ENCODE peak calls at places on chromosome 20, in five cellular contexts. S, B, C, D and A are unnamed samples.
A peak's percentile ranks its signal among the peaks of the same experiment; 100 is the strongest.

GRCh38 chr20:35360033-35360432 is 51.7 kb downstream of the UQCC1 start:
- DNase-seq in S (no peak), B (no peak), C (no peak), D (no peak), A (no peak)

GRCh38 chr20:37823276-37823980 is 79.5 kb upstream of the VSTM2L start:
- DNase-seq in S (no peak), B (no peak), C (no peak), D (no peak), A (no peak)

GRCh38 chr20:49380245-49380875 is 102.1 kb downstream of the KCNB1 start:
- DNase-seq in S (no peak), B (peak; percentile 59), C (no peak), D (no peak), A (no peak)

GRCh38 chr20:46084805-46085792 is 4.7 kb downstream of the NCOA5 start:
- DNase-seq in S (no peak), B (no peak), C (peak; percentile 73), D (no peak), A (peak; percentile 66)

GRCh38 chr20:55216525-55217242 is 741.3 kb downstream of the DOK5 start:
- DNase-seq in S (no peak), B (no peak), C (no peak), D (no peak), A (no peak)

GRCh38 chr20:14698605-14699373 is 361.4 kb upstream of the FLRT3 start:
- DNase-seq in S (no peak), B (no peak), C (no peak), D (no peak), A (no peak)

GRCh38 chr20:41177636-41178035 is 40.3 kb downstream of the PLCG1 start:
- DNase-seq in S (peak; percentile 8), B (peak; percentile 40), C (no peak), D (no peak), A (no peak)

GRCh38 chr20:38939686-38940085 is 13.5 kb downstream of the FAM83D start:
- DNase-seq in S (no peak), B (no peak), C (no peak), D (no peak), A (no peak)

GRCh38 chr20:45822863-45823262 is 4.2 kb downstream of the TNNC2 start:
- DNase-seq in S (no peak), B (no peak), C (no peak), D (no peak), A (no peak)

GRCh38 chr20:16842721-16843120 is 94.6 kb downstream of the OTOR start:
- DNase-seq in S (no peak), B (no peak), C (no peak), D (no peak), A (no peak)

GRCh38 chr20:38109657-38110524 is 55.2 kb downstream of the TGM2 start:
- DNase-seq in S (no peak), B (peak; percentile 7), C (peak; percentile 99), D (no peak), A (peak; percentile 64)

GRCh38 chr20:8132015-8132631 is at the start of gene PLCB1:
- DNase-seq in S (peak; percentile 13), B (peak; percentile 91), C (peak; percentile 86), D (no peak), A (peak; percentile 16)

GRCh38 chr20:54598351-54598750 is 123.0 kb downstream of the DOK5 start:
- DNase-seq in S (no peak), B (no peak), C (no peak), D (no peak), A (no peak)

GRCh38 chr20:54456972-54457371 is 18.4 kb upstream of the DOK5 start:
- DNase-seq in S (no peak), B (no peak), C (no peak), D (no peak), A (no peak)

GRCh38 chr20:15144911-15145310 is 807.5 kb upstream of the FLRT3 start:
- DNase-seq in S (no peak), B (no peak), C (no peak), D (no peak), A (no peak)

GRCh38 chr20:3046677-3047462 is 1.0 kb downstream of the MRPS26 start:
- DNase-seq in S (peak; percentile 34), B (peak; percentile 62), C (peak; percentile 47), D (no peak), A (peak; percentile 18)

GRCh38 chr20:6635034-6635736 is 132.3 kb upstream of the BMP2 start:
- DNase-seq in S (no peak), B (no peak), C (no peak), D (no peak), A (no peak)

GRCh38 chr20:41299899-41300298 is 17.6 kb downstream of the ZHX3 start:
- DNase-seq in S (no peak), B (no peak), C (no peak), D (no peak), A (no peak)

GRCh38 chr20:29119141-29119540 is 2138.3 kb upstream of the DEFB115 start:
- DNase-seq in S (no peak), B (no peak), C (no peak), D (no peak), A (no peak)

GRCh38 chr20:52405417-52405816 is 213.8 kb upstream of the ZFP64 start:
- DNase-seq in S (no peak), B (no peak), C (no peak), D (no peak), A (no peak)

GRCh38 chr20:53274807-53275206 is 302.6 kb downstream of the TSHZ2 start:
- DNase-seq in S (no peak), B (no peak), C (no peak), D (no peak), A (no peak)

GRCh38 chr20:50744143-50744792 is 12.9 kb downstream of the PARD6B start:
- DNase-seq in S (peak; percentile 67), B (peak; percentile 46), C (peak; percentile 96), D (no peak), A (peak; percentile 58)

GRCh38 chr20:55394592-55394991 is 610.7 kb downstream of the CBLN4 start:
- DNase-seq in S (no peak), B (no peak), C (no peak), D (no peak), A (no peak)

GRCh38 chr20:3115190-3116107 is 30.9 kb upstream of the AVP start:
- DNase-seq in S (peak; percentile 22), B (peak; percentile 64), C (peak; percentile 72), D (peak; percentile 2), A (peak; percentile 67)

GRCh38 chr20:45945678-45946148 is 11.2 kb downstream of the PCIF1 start:
- DNase-seq in S (no peak), B (no peak), C (no peak), D (no peak), A (no peak)

GRCh38 chr20:32123088-32123487 is 13.6 kb downstream of the TM9SF4 start:
- DNase-seq in S (no peak), B (no peak), C (no peak), D (no peak), A (no peak)
- H4K20me1 ChIP-seq in S (no peaks in the 10 kb centered on the region), B (peaks cover 6% of the 10 kb centered on the region), C (peaks cover 24% of the 10 kb centered on the region), D (no peaks in the 10 kb centered on the region), A (peaks cover 4% of the 10 kb centered on the region)

GRCh38 chr20:17871861-17872260 is 96.7 kb downstream of the SNX5 start:
- DNase-seq in S (no peak), B (no peak), C (no peak), D (no peak), A (no peak)

GRCh38 chr20:17868700-17869231 is 99.8 kb downstream of the SNX5 start:
- DNase-seq in S (no peak), B (no peak), C (no peak), D (no peak), A (no peak)

GRCh38 chr20:17871181-17871580 is 97.4 kb downstream of the SNX5 start:
- DNase-seq in S (no peak), B (no peak), C (no peak), D (no peak), A (no peak)

GRCh38 chr20:17869295-17869994 is 99.1 kb downstream of the SNX5 start:
- DNase-seq in S (no peak), B (no peak), C (no peak), D (no peak), A (no peak)

DNA sequence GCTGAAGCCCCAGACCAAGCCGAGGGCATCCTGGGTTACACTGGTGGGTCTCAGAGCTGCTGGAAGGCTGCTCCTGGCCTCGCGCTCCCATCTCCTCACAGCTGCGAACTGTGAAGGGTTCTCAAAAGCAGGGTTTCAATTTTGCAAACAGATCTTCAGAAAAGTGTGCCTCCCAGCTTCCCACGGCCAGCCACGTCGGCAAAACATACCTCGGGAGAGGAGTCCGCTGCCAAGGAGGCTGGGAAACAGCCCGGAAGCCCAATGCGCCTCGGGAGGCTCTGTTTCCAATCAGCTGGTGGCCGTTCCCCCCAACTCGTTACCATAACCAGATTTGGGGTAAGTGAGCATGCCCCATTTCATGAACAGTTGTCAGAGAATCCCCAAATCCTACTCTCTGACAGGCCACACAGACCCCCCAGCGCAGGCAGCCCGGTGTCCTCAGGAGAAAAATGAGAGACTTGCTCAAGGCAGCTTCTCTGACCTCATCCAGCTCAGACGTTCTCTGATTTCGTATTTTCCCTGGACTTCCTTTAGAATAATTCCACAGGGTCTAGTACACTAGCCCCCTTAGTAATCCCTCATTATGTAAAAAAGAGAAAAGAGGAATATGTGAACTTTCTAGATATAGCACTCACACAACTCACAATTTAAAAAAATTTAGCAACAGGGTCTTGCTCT is 98.4 kb downstream of the SNX5 start:
- DNase-seq in S (no peak), B (no peak), C (no peak), D (no peak), A (no peak)
- TF ChIP-seq ZNF274 in S (no peak), B (no peak), C (no peak), D (no peak), A (no peak)

GRCh38 chr20:63736893-63737689 is 627 bp downstream of the LIME1 start:
- DNase-seq in S (no peak), B (peak; percentile 70), C (no peak), D (no peak), A (no peak)
- H4K20me1 ChIP-seq in S (no peaks in the 10 kb centered on the region), B (peaks cover 36% of the 10 kb centered on the region), C (no peaks in the 10 kb centered on the region), D (no peaks in the 10 kb centered on the region), A (no peaks in the 10 kb centered on the region)

GRCh38 chr20:25195962-25196700 is 619 bp downstream of the ENTPD6 start:
- DNase-seq in S (peak; percentile 28), B (peak; percentile 74), C (peak; percentile 42), D (no peak), A (no peak)

GRCh38 chr20:25198663-25199363 is 3.3 kb downstream of the ENTPD6 start:
- DNase-seq in S (no peak), B (no peak), C (no peak), D (no peak), A (no peak)

GRCh38 chr20:25196701-25197120 is 1.2 kb downstream of the ENTPD6 start:
- DNase-seq in S (no peak), B (peak; percentile 61), C (no peak), D (no peak), A (no peak)

GRCh38 chr20:25197870-25198190 is 2.3 kb downstream of the ENTPD6 start:
- DNase-seq in S (no peak), B (no peak), C (no peak), D (no peak), A (no peak)

DNA sequence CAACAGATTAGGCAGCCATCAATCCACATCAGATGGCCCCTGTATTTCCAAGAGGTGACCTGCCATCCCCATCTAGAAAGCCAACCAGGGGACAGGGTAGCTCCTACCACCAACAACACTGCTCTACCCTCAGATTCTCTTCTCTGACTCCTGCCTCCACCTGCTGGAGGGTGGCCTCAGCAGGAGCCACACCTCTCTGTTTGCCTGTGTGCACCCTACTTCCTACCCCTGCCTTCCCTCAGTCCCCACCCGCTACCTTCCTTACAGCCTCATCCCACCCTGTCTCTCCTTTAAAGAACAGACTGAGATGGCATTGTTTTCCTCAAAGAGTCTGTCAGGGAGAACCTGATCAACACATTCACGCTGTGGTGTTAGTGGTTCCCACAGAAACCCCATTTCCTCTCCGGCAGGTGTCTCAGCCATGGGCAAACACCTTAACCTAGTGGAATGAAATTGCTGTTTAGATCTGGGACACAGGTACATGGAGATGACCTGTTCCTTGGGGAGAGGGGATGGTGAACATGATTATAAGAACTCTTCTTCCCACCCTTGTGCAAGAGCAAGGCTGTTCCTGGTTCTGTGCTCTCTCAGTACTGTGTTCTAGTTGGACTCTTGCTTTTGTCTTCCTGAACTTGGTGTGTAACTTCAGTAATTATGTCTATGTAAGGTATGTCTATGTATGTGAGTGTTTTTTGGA is 1.8 kb downstream of the ENTPD6 start:
- DNase-seq in S (no peak), B (no peak), C (no peak), D (no peak), A (no peak)
- TF ChIP-seq ZNF274 in S (no peak), B (no peak), C (no peak), D (no peak), A (no peak)